ENCODE peak calls at places on chromosomes 16 and 17, in seven cellular contexts. J is SK-N-SH, A is K562, M is HCT116, K is GM12878, N is H1, Z is HepG2. S is an unnamed sample.

GRCh38 chr17:4950757-4951204 is at the start of gene ENO3:
- DNase-seq in N (peak; percentile 68), J (peak; percentile 76), Z (peak; percentile 73), M (no peak), K (no peak), A (peak; percentile 60), S (no peak)

GRCh38 chr16:75053791-75054555 is 55.1 kb downstream of the ZNRF1 start:
- DNase-seq in Z (peak; percentile 94), A (peak; percentile 49), N (no peak), J (peak; percentile 55), M (peak; percentile 40), K (no peak), S (peak; percentile 91)

GRCh38 chr17:49523706-49524472 is 28.8 kb downstream of the NGFR start:
- DNase-seq in A (no peak), N (peak; percentile 45), K (no peak), M (no peak), Z (no peak), J (peak; percentile 56), S (no peak)

GRCh38 chr16:30949655-30950515 is 1.0 kb downstream of the ORAI3 start:
- DNase-seq in J (peak; percentile 73), N (peak; percentile 63), K (peak; percentile 71), A (peak; percentile 96), Z (peak; percentile 92), M (peak; percentile 79), S (no peak)

GRCh38 chr16:14109077-14109775 is 38.1 kb downstream of the MRTFB start:
- DNase-seq in Z (no peak), A (no peak), K (no peak), N (no peak), J (no peak), M (no peak), S (no peak)

GRCh38 chr17:68562736-68563135 is 38.4 kb downstream of the FAM20A start:
- DNase-seq in A (no peak), N (no peak), J (no peak), M (no peak), K (no peak), Z (no peak), S (no peak)

GRCh38 chr16:29315046-29315445 is 91.5 kb downstream of the NPIPB11 start:
- DNase-seq in J (no peak), M (no peak), Z (no peak), N (no peak), K (no peak), A (no peak), S (no peak)

GRCh38 chr17:73189417-73190099 is 3.3 kb upstream of the COG1 start:
- DNase-seq in A (peak; percentile 53), K (no peak), J (peak; percentile 80), Z (peak; percentile 83), N (no peak), M (peak; percentile 71), S (peak; percentile 93)

GRCh38 chr17:68074279-68074678 is 38.7 kb downstream of the KPNA2 start:
- DNase-seq in J (no peak), K (no peak), A (no peak), N (no peak), Z (no peak), M (no peak), S (no peak)

GRCh38 chr16:26787924-26788323 is 278.8 kb upstream of the C16orf82 start:
- DNase-seq in N (no peak), K (no peak), J (peak; percentile 4), Z (no peak), M (peak; percentile 13), A (peak; percentile 45), S (no peak)

DNA sequence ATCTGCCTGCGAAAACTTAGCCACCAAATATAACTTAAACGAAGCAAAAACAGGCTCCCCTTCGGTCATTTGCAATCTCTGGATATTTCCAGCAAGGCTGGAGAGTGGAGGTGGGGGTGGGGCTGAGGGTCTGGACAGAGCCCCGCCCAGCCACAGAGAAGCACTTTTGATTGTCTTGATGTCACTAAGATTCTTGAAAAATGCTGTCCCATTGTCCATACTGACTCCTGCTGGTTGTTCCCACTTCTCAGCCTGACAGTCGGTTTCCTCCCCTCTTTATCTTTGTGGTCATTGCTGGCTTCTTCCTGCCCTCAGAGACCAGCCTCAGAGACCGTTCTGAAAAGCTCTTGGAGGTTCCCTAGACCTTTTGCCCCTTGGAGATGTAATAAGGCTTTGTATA is 95.0 kb upstream of the DNAH9 start:
- DNase-seq in J (no peak), K (no peak), M (no peak), A (no peak), Z (no peak), N (no peak), S (no peak)
- TF ChIP-seq JUND in J (no peak), K (no peak), M (no peak), A (no peak), Z (no peak), N (no peak), S (no peak)

GRCh38 chr16:9567674-9568073 is 476.2 kb downstream of the HAPSTR1 start:
- DNase-seq in M (no peak), N (no peak), A (no peak), J (no peak), K (no peak), Z (no peak), S (no peak)
- TF ChIP-seq JUND in M (no peak), N (no peak), A (no peak), J (no peak), K (no peak), Z (no peak), S (no peak)

GRCh38 chr16:70474320-70475053 is 20.1 kb downstream of the FCSK start:
- DNase-seq in N (no peak), J (peak; percentile 57), M (no peak), K (no peak), Z (no peak), A (no peak), S (no peak)

GRCh38 chr16:70472786-70473433 is 18.5 kb downstream of the FCSK start:
- DNase-seq in Z (no peak), M (no peak), J (no peak), K (no peak), N (no peak), A (no peak), S (no peak)

GRCh38 chr16:70475054-70475871 is 20.9 kb downstream of the FCSK start:
- DNase-seq in K (no peak), J (no peak), N (no peak), Z (no peak), A (no peak), M (no peak), S (no peak)

GRCh38 chr16:70470927-70471341 is 16.5 kb downstream of the FCSK start:
- DNase-seq in K (no peak), J (peak; percentile 87), M (no peak), N (peak; percentile 74), Z (peak; percentile 61), A (peak; percentile 43), S (peak; percentile 61)

GRCh38 chr16:70473446-70474319 is 19.3 kb downstream of the FCSK start:
- DNase-seq in Z (no peak), M (no peak), A (no peak), K (no peak), J (peak; percentile 51), N (no peak), S (peak; percentile 44)
- TF ChIP-seq JUND in Z (no peak), M (no peak), A (no peak), K (no peak), J (no peak), N (no peak), S (no peak)

GRCh38 chr16:2016407-2016922 is 3.1 kb upstream of the NPW start:
- DNase-seq in N (peak; percentile 79), J (peak; percentile 77), K (no peak), A (no peak), M (no peak), Z (peak; percentile 41), S (no peak)
- TF ChIP-seq JUND in N (no peak), J (no peak), K (no peak), A (no peak), M (no peak), Z (no peak), S (no peak)

DNA sequence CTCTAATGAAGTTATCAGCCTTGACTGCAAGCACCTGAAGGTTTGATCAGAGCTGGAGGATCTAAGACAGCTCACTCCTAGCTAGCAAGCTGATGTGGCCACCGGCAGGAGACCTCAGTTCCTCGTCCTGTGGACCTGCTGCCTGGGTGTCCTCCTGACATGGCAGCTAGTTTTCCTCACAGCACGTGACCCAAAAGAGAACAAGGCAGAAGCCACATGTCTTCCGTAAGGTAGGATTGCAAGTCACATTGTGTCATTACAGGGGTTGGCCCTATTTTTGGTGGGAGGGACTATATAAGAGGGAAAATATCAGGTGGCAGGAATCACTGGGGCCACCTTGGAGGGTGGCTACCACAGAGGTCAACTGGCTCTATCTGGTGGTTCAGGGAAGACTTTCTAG is 18.1 kb upstream of the WWOX start:
- DNase-seq in M (no peak), J (no peak), Z (no peak), N (no peak), A (no peak), K (no peak), S (no peak)
- TF ChIP-seq JUND in M (no peak), J (no peak), Z (no peak), N (no peak), A (no peak), K (no peak), S (no peak)

GRCh38 chr16:83994087-83994486 is 26.0 kb downstream of the NECAB2 start:
- DNase-seq in K (no peak), N (no peak), Z (peak; percentile 75), A (no peak), J (no peak), M (peak; percentile 31), S (no peak)
- TF ChIP-seq JUND in K (no peak), N (no peak), Z (peak; percentile 45), A (peak; percentile 55), J (no peak), M (no peak), S (no peak)

GRCh38 chr17:66425751-66426396 is 123.5 kb downstream of the PRKCA start:
- DNase-seq in Z (no peak), N (no peak), A (no peak), M (no peak), J (no peak), K (no peak), S (no peak)

GRCh38 chr17:66427134-66427533 is 124.7 kb downstream of the PRKCA start:
- DNase-seq in N (no peak), M (no peak), Z (no peak), J (no peak), K (no peak), A (no peak), S (no peak)

GRCh38 chr17:66429680-66430079 is 127.3 kb downstream of the PRKCA start:
- DNase-seq in N (no peak), A (no peak), Z (no peak), M (no peak), K (no peak), J (no peak), S (no peak)

GRCh38 chr17:66423436-66423922 is 121.1 kb downstream of the PRKCA start:
- DNase-seq in A (no peak), N (no peak), J (no peak), M (no peak), K (no peak), Z (no peak), S (no peak)

GRCh38 chr17:66426397-66427033 is 124.1 kb downstream of the PRKCA start:
- DNase-seq in J (no peak), N (no peak), Z (peak; percentile 66), K (no peak), M (peak; percentile 31), A (peak; percentile 56), S (peak; percentile 45)
- TF ChIP-seq JUND in J (no peak), N (no peak), Z (no peak), K (no peak), M (no peak), A (no peak), S (no peak)

GRCh38 chr16:89290887-89291286 is 73.4 kb downstream of the ZNF778 start:
- DNase-seq in N (peak; percentile 93), A (no peak), M (no peak), J (no peak), K (no peak), Z (no peak), S (no peak)
- TF ChIP-seq JUND in N (no peak), A (no peak), M (no peak), J (no peak), K (no peak), Z (no peak), S (no peak)

S was measured in T47D.